ENCODE peak calls at places on chromosomes 4 and X, in nine cellular contexts. T is mammary epithelial cell; K is astrocyte of the spinal cord; E is IMR-90; W is AG10803; I is endodermal cell; U is esophagus squamous epithelium; P is CD4-positive, CD25-positive, alpha-beta regulatory T cell; Q is aorta. S is an unnamed sample.

GRCh38 chrX:130539721-130540321 is 138.0 kb downstream of the RBMX2 start:
- DNase-seq in P (no peak), T (peak), Q (no peak), U (no peak), I (peak), K (peak), E (peak), W (peak), S (peak)

GRCh38 chrX:15143825-15144121 is 126.1 kb downstream of the ASB9 start:
- DNase-seq in U (no peak), K (no peak), Q (no peak), I (no peak), W (no peak), T (no peak), P (no peak), E (no peak), S (no peak)

GRCh38 chr4:1632109-1633104 is 51.7 kb downstream of the FAM53A start:
- DNase-seq in W (no peak), Q (no peak), U (no peak), K (no peak), I (no peak), P (no peak), E (no peak), T (no peak), S (no peak)

GRCh38 chr4:3639613-3640586 is 107.7 kb upstream of the LRPAP1 start:
- DNase-seq in W (no peak), Q (no peak), P (no peak), T (no peak), I (no peak), E (no peak), U (no peak), K (no peak), S (no peak)

GRCh38 chrX:47499291-47499690 is 16.3 kb upstream of the ZNF41 start:
- DNase-seq in E (no peak), Q (no peak), U (no peak), W (no peak), K (no peak), T (no peak), I (no peak), P (no peak), S (no peak)

GRCh38 chr4:24810016-24810415 is 14.6 kb downstream of the SOD3 start:
- DNase-seq in T (no peak), Q (no peak), E (peak), K (peak), P (no peak), I (no peak), W (no peak), U (no peak), S (no peak)

GRCh38 chr4:6390357-6390756 is 82.1 kb downstream of the PPP2R2C start:
- DNase-seq in Q (peak), K (no peak), I (no peak), E (no peak), T (no peak), W (no peak), P (no peak), U (no peak), S (peak)

GRCh38 chr4:76744253-76744921 is 153.6 kb downstream of the SOWAHB start:
- DNase-seq in P (no peak), U (no peak), W (peak), I (no peak), T (no peak), K (peak), E (peak), Q (no peak), S (no peak)

GRCh38 chr4:123359449-123360306 is 36.9 kb upstream of the SPRY1 start:
- DNase-seq in K (no peak), U (no peak), I (peak), P (no peak), W (no peak), E (no peak), T (no peak), Q (no peak), S (no peak)

GRCh38 chr4:124931050-124931449 is 218.5 kb upstream of the ANKRD50 start:
- DNase-seq in T (no peak), W (no peak), I (no peak), Q (no peak), K (peak), P (no peak), U (no peak), E (peak), S (no peak)

GRCh38 chrX:148043456-148043855 is 62.3 kb downstream of the FMR1NB start:
- DNase-seq in T (peak), I (no peak), K (peak), Q (no peak), U (no peak), E (peak), P (no peak), W (peak), S (no peak)

GRCh38 chr4:133865606-133866327 is 335.8 kb downstream of the PABPC4L start:
- DNase-seq in K (peak), P (no peak), T (peak), I (peak), Q (no peak), W (peak), U (no peak), E (peak), S (no peak)

GRCh38 chr4:20829958-20830357 is 129.7 kb downstream of the PACRGL start:
- DNase-seq in U (no peak), E (peak), P (no peak), K (no peak), I (no peak), Q (no peak), W (no peak), T (no peak), S (no peak)

GRCh38 chr4:67087897-67088296 is 457.4 kb downstream of the CENPC start:
- DNase-seq in U (no peak), P (no peak), W (peak), I (peak), K (peak), E (no peak), Q (no peak), T (peak), S (no peak)

GRCh38 chr4:31949045-31949444 is 1228.9 kb downstream of the PCDH7 start:
- DNase-seq in Q (no peak), W (no peak), T (no peak), I (no peak), E (no peak), P (no peak), U (no peak), K (peak), S (no peak)

GRCh38 chrX:130386408-130386808 is 934 bp upstream of the GPR119 start:
- DNase-seq in I (no peak), E (no peak), T (no peak), W (no peak), Q (no peak), P (no peak), U (no peak), K (no peak), S (no peak)

GRCh38 chr4:104491396-104491821 is 3.3 kb downstream of the CXXC4 start:
- DNase-seq in T (no peak), P (no peak), W (peak), E (no peak), Q (peak), I (peak), K (peak), U (no peak), S (peak)

GRCh38 chr4:150569384-150569987 is 12.5 kb upstream of the MAB21L2 start:
- DNase-seq in U (no peak), P (no peak), W (peak), E (peak), K (peak), T (peak), Q (no peak), I (no peak), S (no peak)

GRCh38 chr4:165208322-165208652 is 926 bp downstream of the KLHL2 start:
- DNase-seq in W (no peak), K (no peak), I (no peak), T (no peak), U (no peak), Q (no peak), E (no peak), P (no peak), S (no peak)

GRCh38 chrX:39642071-39642470 is 455.7 kb downstream of the BCOR start:
- DNase-seq in Q (no peak), W (no peak), U (no peak), P (no peak), T (no peak), K (no peak), E (no peak), I (no peak), S (no peak)

GRCh38 chr4:72375050-72375736 is 193.8 kb downstream of the ADAMTS3 start:
- DNase-seq in Q (no peak), P (no peak), I (no peak), W (peak), K (peak), T (peak), U (no peak), E (peak), S (no peak)

GRCh38 chr4:182536221-182536620 is 293.0 kb downstream of the TENM3 start:
- DNase-seq in W (no peak), P (no peak), Q (no peak), K (peak), I (peak), U (no peak), T (no peak), E (no peak), S (no peak)

GRCh38 chr4:143559757-143560147 is 46.2 kb downstream of the SMARCA5 start:
- DNase-seq in E (no peak), T (no peak), W (no peak), I (no peak), K (no peak), P (no peak), U (no peak), Q (no peak), S (peak)

GRCh38 chrX:45400380-45400779 is 199.7 kb upstream of the DIPK2B start:
- DNase-seq in U (no peak), E (peak), I (no peak), P (no peak), T (no peak), K (peak), W (peak), Q (no peak), S (no peak)

GRCh38 chr4:126038492-126039236 is 723.9 kb downstream of the FAT4 start:
- DNase-seq in Q (no peak), E (no peak), P (no peak), W (no peak), U (no peak), I (no peak), T (no peak), K (peak), S (no peak)

GRCh38 chrX:68832516-68833447 is 4.0 kb downstream of the EFNB1 start:
- DNase-seq in U (no peak), W (no peak), I (peak), T (no peak), K (no peak), P (no peak), E (no peak), Q (peak), S (no peak)

GRCh38 chrX:68833448-68833805 is 4.6 kb downstream of the EFNB1 start:
- DNase-seq in E (no peak), T (no peak), P (no peak), I (no peak), Q (peak), U (no peak), K (no peak), W (no peak), S (no peak)

GRCh38 chrX:68835104-68835442 is 6.3 kb downstream of the EFNB1 start:
- DNase-seq in T (no peak), P (no peak), U (no peak), Q (peak), W (no peak), K (no peak), I (no peak), E (no peak), S (no peak)

GRCh38 chrX:68834371-68835103 is 5.7 kb downstream of the EFNB1 start:
- DNase-seq in U (no peak), I (no peak), P (no peak), Q (peak), T (no peak), K (no peak), W (no peak), E (no peak), S (no peak)

DNA sequence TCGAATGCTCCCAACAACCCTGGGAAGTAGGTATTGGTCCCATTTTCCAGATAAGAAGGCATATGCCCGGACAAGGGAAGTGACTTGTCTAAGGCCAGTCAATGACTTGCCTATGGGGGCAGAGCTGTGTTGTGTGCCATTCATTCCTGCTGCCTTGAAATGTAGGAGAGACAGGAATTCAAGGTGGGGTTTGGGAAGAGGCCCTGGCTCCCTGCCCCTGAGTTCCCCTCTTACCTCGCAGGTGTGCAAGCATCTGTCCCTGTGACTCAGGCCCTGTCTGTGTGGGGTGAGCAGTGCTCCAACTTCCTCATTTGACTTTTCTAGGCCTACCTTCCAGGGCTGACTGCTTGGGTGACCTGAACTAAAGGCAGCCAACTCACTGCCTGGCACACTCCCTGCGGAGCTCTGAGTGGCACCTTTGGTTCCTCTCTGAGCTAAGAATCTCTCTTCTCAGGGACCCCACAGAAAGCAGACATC is 5.1 kb downstream of the EFNB1 start:
- DNase-seq in Q (no peak), T (peak), I (peak), P (no peak), W (no peak), E (no peak), K (no peak), U (no peak), S (no peak)
- H3K4me3 ChIP-seq in Q (no peak), T (peak), I (no peak), P (no peak), W (no peak), E (no peak), K (no peak), U (no peak), S (no peak)

DNA sequence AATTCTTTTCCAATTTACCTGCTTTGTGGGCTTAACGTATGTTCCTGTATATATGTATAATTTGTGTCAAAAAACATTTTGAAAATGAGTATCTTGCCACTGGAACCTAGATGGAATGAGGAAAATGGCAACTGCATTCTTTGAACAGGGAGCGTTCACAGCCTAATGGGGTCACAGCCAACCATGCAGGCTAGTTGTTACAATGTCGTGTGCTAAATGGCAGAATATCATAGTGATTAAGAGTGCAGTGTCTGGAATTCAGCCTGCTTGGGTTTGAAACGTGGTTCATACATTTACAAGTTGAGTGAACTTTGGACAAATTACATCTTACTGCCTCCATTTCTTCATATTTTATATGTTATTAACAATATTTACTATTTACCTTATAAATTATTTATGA is 70.8 kb downstream of the PCDH7 start:
- DNase-seq in Q (no peak), T (no peak), P (no peak), K (no peak), W (no peak), I (no peak), E (no peak), U (no peak), S (no peak)
- H3K4me3 ChIP-seq in Q (no peak), T (no peak), P (no peak), K (no peak), W (no peak), I (no peak), E (no peak), U (no peak), S (no peak)

GRCh38 chr4:114146947-114147618 is 167.6 kb upstream of the ARSJ start:
- DNase-seq in I (no peak), E (no peak), K (no peak), U (no peak), T (no peak), P (no peak), W (no peak), Q (no peak), S (no peak)
- H3K4me3 ChIP-seq in I (no peak), E (no peak), K (no peak), U (no peak), T (no peak), P (no peak), W (no peak), Q (no peak), S (no peak)

GRCh38 chr4:154658680-154659402 is 46.4 kb upstream of the FGG start:
- DNase-seq in W (no peak), U (no peak), T (no peak), E (no peak), I (no peak), P (no peak), Q (no peak), K (no peak), S (no peak)
- H3K4me3 ChIP-seq in W (no peak), U (no peak), T (no peak), E (no peak), I (no peak), P (no peak), Q (no peak), K (no peak), S (no peak)

S was measured in heart left ventricle.